ENCODE peak calls at places on chromosome 2, in nine cellular contexts. S is sigmoid colon; T is iPS DF 19.7; Q is stimulated activated CD8-positive, alpha-beta memory T cell treated with anti-CD3 and anti-CD28 coated beads, Interleukin-7, amount 100 ng/mL, for 1 hour; V is uterus; R is OCI-M1; F is NCI-H774; N is AG08395; I is HEK293T. H is an unnamed sample.

GRCh38 chr2:15212249-15212648 is 348.9 kb downstream of the NBAS start:
- DNase-seq in N (no peak), T (no peak), V (no peak), S (no peak), Q (no peak), F (no peak), I (no peak), R (no peak), H (no peak)

GRCh38 chr2:70440621-70441020 is 113.0 kb downstream of the TGFA start:
- DNase-seq in I (no peak), T (no peak), S (no peak), N (no peak), V (no peak), Q (no peak), F (no peak), R (peak), H (peak)

GRCh38 chr2:29064746-29065478 is 9.4 kb downstream of the PCARE start:
- DNase-seq in R (no peak), T (no peak), S (no peak), Q (no peak), I (no peak), F (no peak), V (no peak), N (no peak), H (no peak)

GRCh38 chr2:189751080-189751658 is 11.4 kb downstream of the OSGEPL1 start:
- DNase-seq in V (peak), T (no peak), N (peak), S (no peak), R (peak), I (peak), F (no peak), Q (no peak), H (peak)

GRCh38 chr2:118557016-118557415 is 290.4 kb downstream of the EN1 start:
- DNase-seq in T (no peak), R (no peak), N (no peak), V (no peak), I (no peak), F (no peak), S (no peak), Q (no peak), H (no peak)

GRCh38 chr2:8605350-8606065 is 76.3 kb upstream of the ID2 start:
- DNase-seq in I (no peak), S (no peak), V (no peak), Q (no peak), R (no peak), T (no peak), F (no peak), N (no peak), H (no peak)

GRCh38 chr2:108945969-108946368 is 43.1 kb downstream of the EDAR start:
- DNase-seq in N (no peak), F (no peak), Q (no peak), V (no peak), I (no peak), S (no peak), R (no peak), T (no peak), H (no peak)

GRCh38 chr2:6372317-6372903 is 493.3 kb downstream of the CMPK2 start:
- DNase-seq in I (no peak), F (no peak), S (no peak), T (no peak), N (peak), V (no peak), Q (no peak), R (no peak), H (no peak)

GRCh38 chr2:42073739-42074138 is 25.9 kb downstream of the PKDCC start:
- DNase-seq in Q (no peak), I (no peak), V (no peak), R (no peak), S (no peak), F (no peak), T (no peak), N (no peak), H (no peak)

GRCh38 chr2:71742953-71743601 is 289.7 kb downstream of the DYSF start:
- DNase-seq in F (no peak), Q (no peak), R (no peak), N (peak), S (peak), I (peak), V (peak), T (no peak), H (peak)

GRCh38 chr2:207223051-207223450 is 57.3 kb upstream of the KLF7 start:
- DNase-seq in S (no peak), F (no peak), Q (no peak), I (peak), T (no peak), R (no peak), N (peak), V (no peak), H (peak)

GRCh38 chr2:9654429-9655100 is 23.8 kb upstream of the YWHAQ start:
- DNase-seq in N (no peak), I (no peak), Q (no peak), T (no peak), V (no peak), F (no peak), S (no peak), R (peak), H (no peak)

GRCh38 chr2:135904590-135904989 is 28.3 kb upstream of the MCM6 start:
- DNase-seq in S (no peak), V (no peak), I (no peak), Q (no peak), T (no peak), R (peak), F (no peak), N (peak), H (no peak)

GRCh38 chr2:215493370-215493769 is 57.5 kb upstream of the FN1 start:
- DNase-seq in R (no peak), Q (no peak), N (no peak), I (no peak), T (no peak), V (no peak), S (no peak), F (no peak), H (no peak)

GRCh38 chr2:42877936-42878335 is 85.6 kb upstream of the HAAO start:
- DNase-seq in V (no peak), I (no peak), S (no peak), F (no peak), Q (no peak), R (no peak), T (no peak), N (no peak), H (no peak)

GRCh38 chr2:26758790-26759321 is 5.2 kb upstream of the SLC35F6 start:
- DNase-seq in R (no peak), Q (no peak), N (no peak), T (no peak), I (no peak), V (no peak), S (no peak), F (no peak), H (no peak)

GRCh38 chr2:191622374-191623320 is 55.3 kb upstream of the NABP1 start:
- DNase-seq in F (no peak), S (no peak), T (no peak), Q (no peak), R (no peak), N (no peak), I (no peak), V (no peak), H (no peak)

GRCh38 chr2:176136375-176137248 is 7.1 kb downstream of the HOXD8 start:
- DNase-seq in V (peak), F (no peak), N (peak), Q (no peak), I (no peak), S (peak), T (no peak), R (peak), H (peak)

GRCh38 chr2:102141915-102142828 is at the start of gene IL1R1:
- DNase-seq in S (peak), Q (no peak), N (peak), V (peak), R (no peak), I (peak), F (no peak), T (no peak), H (peak)

GRCh38 chr2:22784586-22784985 is 600.4 kb upstream of the KLHL29 start:
- DNase-seq in V (no peak), T (no peak), N (no peak), S (no peak), F (no peak), R (no peak), Q (no peak), I (no peak), H (no peak)

GRCh38 chr2:65204461-65205230 is 23.0 kb upstream of the ACTR2 start:
- DNase-seq in T (no peak), V (no peak), R (no peak), I (no peak), F (no peak), N (no peak), Q (no peak), S (no peak), H (peak)

GRCh38 chr2:150137338-150137737 is 350.1 kb downstream of the RND3 start:
- DNase-seq in S (no peak), Q (no peak), T (no peak), V (no peak), F (no peak), N (no peak), I (no peak), R (no peak), H (no peak)

GRCh38 chr2:177983183-177983788 is 89.3 kb downstream of the PDE11A start:
- DNase-seq in R (peak), I (peak), Q (no peak), S (no peak), N (peak), T (no peak), F (peak), V (no peak), H (peak)

GRCh38 chr2:108444941-108445840 is 3.8 kb upstream of the GCC2 start:
- DNase-seq in N (no peak), I (no peak), Q (no peak), V (no peak), S (no peak), F (no peak), R (peak), T (no peak), H (peak)

GRCh38 chr2:230660294-230661060 is 52.2 kb upstream of the CAB39 start:
- DNase-seq in R (peak), I (no peak), S (peak), T (no peak), Q (no peak), V (peak), F (no peak), N (no peak), H (peak)

GRCh38 chr2:40321822-40322221 is 130.1 kb downstream of the SLC8A1 start:
- DNase-seq in N (no peak), T (no peak), Q (no peak), F (no peak), S (no peak), I (no peak), V (no peak), R (no peak), H (no peak)

H was measured in NB4.